ENCODE peak calls at places on chromosomes 4 and X, in seven cellular contexts. I is HepG2, W is H1, G is SK-N-SH, A is GM12892, O is K562, B is GM12878. L is an unnamed sample.

GRCh38 chrX:153551135-153551534 is 33.7 kb downstream of the ATP2B3 start:
- DNase-seq in I (no peak), W (no peak), G (no peak), A (no peak), O (no peak), B (no peak), L (no peak)

GRCh38 chrX:30865020-30865419 is 24.0 kb downstream of the TAB3 start:
- DNase-seq in I (peak), W (no peak), G (no peak), A (no peak), O (peak), B (no peak), L (no peak)

GRCh38 chrX:29397506-29397905 is 810.3 kb downstream of the IL1RAPL1 start:
- DNase-seq in I (no peak), W (no peak), G (no peak), A (no peak), O (no peak), B (no peak), L (no peak)

GRCh38 chr4:182843813-182844325 is 73.3 kb downstream of the DCTD start:
- DNase-seq in I (no peak), W (no peak), G (no peak), A (no peak), O (no peak), B (no peak), L (no peak)

GRCh38 chr4:5747746-5748365 is 36.9 kb downstream of the EVC start:
- DNase-seq in I (no peak), W (no peak), G (no peak), A (no peak), O (no peak), B (no peak), L (no peak)

GRCh38 chrX:96182366-96182765 is 502.3 kb upstream of the DIAPH2 start:
- DNase-seq in I (peak), W (no peak), G (peak), A (no peak), O (no peak), B (no peak), L (no peak)

GRCh38 chr4:172666711-172667368 is 501.8 kb upstream of the GALNT7 start:
- DNase-seq in I (no peak), W (no peak), G (no peak), A (no peak), O (no peak), B (no peak), L (no peak)

GRCh38 chr4:112288455-112288854 is 2.8 kb upstream of the TIFA start:
- DNase-seq in I (no peak), W (no peak), G (no peak), A (no peak), O (no peak), B (no peak), L (no peak)

GRCh38 chr4:153937289-153937688 is 148.4 kb upstream of the SFRP2 start:
- DNase-seq in I (no peak), W (no peak), G (no peak), A (no peak), O (no peak), B (no peak), L (no peak)

GRCh38 chrX:125203737-125204578 is 115.7 kb upstream of the TEX13C start:
- DNase-seq in I (no peak), W (no peak), G (peak), A (no peak), O (peak), B (no peak), L (no peak)

GRCh38 chr4:77201343-77201742 is 44.3 kb downstream of the CCNG2 start:
- DNase-seq in I (no peak), W (no peak), G (no peak), A (no peak), O (no peak), B (no peak), L (no peak)

GRCh38 chrX:135543924-135544323 is 23.5 kb downstream of the INTS6L start:
- DNase-seq in I (no peak), W (no peak), G (no peak), A (no peak), O (peak), B (no peak), L (no peak)

GRCh38 chrX:254630-255215 is 26.5 kb upstream of the PLCXD1 start:
- DNase-seq in I (no peak), W (no peak), G (no peak), A (no peak), O (no peak), B (no peak), L (no peak)

GRCh38 chrX:137549846-137550534 is 15.9 kb upstream of the ZIC3 start:
- DNase-seq in I (no peak), W (no peak), G (no peak), A (no peak), O (no peak), B (no peak), L (no peak)

GRCh38 chr4:40283968-40284367 is 51.2 kb upstream of the CHRNA9 start:
- DNase-seq in I (no peak), W (no peak), G (no peak), A (no peak), O (no peak), B (no peak), L (no peak)

GRCh38 chr4:38699112-38699511 is 35.1 kb downstream of the KLF3 start:
- DNase-seq in I (no peak), W (no peak), G (no peak), A (no peak), O (no peak), B (no peak), L (no peak)
- TF ChIP-seq TAF1 in I (no peak), W (no peak), G (no peak), A (no peak), O (no peak), B (no peak), L (no peak)

GRCh38 chrX:21657318-21658151 is 595 bp downstream of the KLHL34 start:
- DNase-seq in I (no peak), W (no peak), G (no peak), A (no peak), O (no peak), B (no peak), L (no peak)

GRCh38 chrX:21658152-21658737 is at the start of gene KLHL34:
- DNase-seq in I (no peak), W (no peak), G (peak), A (no peak), O (no peak), B (no peak), L (no peak)

GRCh38 chrX:21661316-21661715 is 3.2 kb upstream of the KLHL34 start:
- DNase-seq in I (no peak), W (no peak), G (no peak), A (no peak), O (no peak), B (no peak), L (no peak)

GRCh38 chrX:21658746-21659145 is 616 bp upstream of the KLHL34 start:
- DNase-seq in I (no peak), W (no peak), G (no peak), A (no peak), O (no peak), B (no peak), L (no peak)

DNA sequence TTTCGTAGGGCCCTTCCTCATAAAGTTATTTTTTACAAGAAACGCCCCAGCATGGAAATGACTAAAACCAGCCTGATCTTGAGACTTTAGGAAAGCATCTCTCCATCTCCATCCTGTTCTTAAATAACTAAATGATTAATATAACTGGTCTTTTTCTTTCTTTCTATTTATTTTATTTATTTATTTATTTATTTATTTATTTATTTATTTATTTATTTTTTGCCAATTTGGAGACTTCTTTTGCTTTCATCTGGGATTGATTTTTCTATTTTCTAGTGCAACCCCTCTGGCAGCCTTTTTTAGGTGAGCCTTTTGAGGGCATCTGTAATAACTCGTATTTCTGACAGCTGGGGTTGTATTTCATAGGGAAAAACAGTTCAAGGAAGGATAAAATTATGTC is 1.2 kb upstream of the KLHL34 start:
- DNase-seq in I (no peak), W (no peak), G (no peak), A (no peak), O (no peak), B (no peak), L (no peak)
- TF ChIP-seq TAF1 in I (no peak), W (no peak), G (no peak), A (no peak), O (no peak), B (no peak), L (no peak)

GRCh38 chr4:52425751-52426326 is 233.3 kb downstream of the USP46 start:
- DNase-seq in I (no peak), W (no peak), G (no peak), A (no peak), O (no peak), B (no peak), L (no peak)
- TF ChIP-seq TAF1 in I (no peak), W (no peak), G (no peak), A (no peak), O (no peak), B (no peak), L (no peak)

GRCh38 chr4:133600008-133600407 is 450.9 kb downstream of the PCDH10 start:
- DNase-seq in I (no peak), W (no peak), G (no peak), A (no peak), O (peak), B (no peak), L (no peak)
- TF ChIP-seq TAF1 in I (no peak), W (no peak), G (no peak), A (no peak), O (no peak), B (no peak), L (no peak)

GRCh38 chr4:10101559-10102192 is 14.9 kb downstream of the WDR1 start:
- DNase-seq in I (no peak), W (no peak), G (no peak), A (no peak), O (no peak), B (no peak), L (no peak)
- TF ChIP-seq TAF1 in I (no peak), W (no peak), G (no peak), A (no peak), O (no peak), B (no peak), L (no peak)

DNA sequence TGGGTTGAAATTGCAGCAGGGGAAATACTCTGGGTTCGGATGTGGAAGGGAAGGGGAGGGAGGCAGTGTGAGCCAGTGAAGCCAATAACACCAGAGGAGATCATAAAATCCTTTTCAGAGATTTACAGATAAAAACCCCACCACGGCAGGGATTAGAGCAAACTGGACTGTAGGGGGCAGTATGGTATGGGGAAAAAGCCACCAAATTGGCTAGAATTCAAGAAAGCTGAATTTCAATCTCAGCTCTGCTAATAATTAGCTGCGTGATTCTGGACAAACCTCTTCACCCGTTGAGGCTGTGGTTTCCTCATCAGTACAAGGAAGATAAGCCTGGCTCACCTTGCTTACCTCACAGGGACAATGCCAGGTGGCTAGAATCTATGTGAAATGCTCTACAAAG is 108.1 kb downstream of the ATG4A start:
- DNase-seq in I (peak), W (no peak), G (peak), A (no peak), O (peak), B (no peak), L (no peak)
- TF ChIP-seq TAF1 in I (no peak), W (no peak), G (no peak), A (no peak), O (no peak), B (no peak), L (no peak)

GRCh38 chrX:73127700-73128241 is 48.5 kb upstream of the PABPC1L2A start:
- DNase-seq in I (no peak), W (peak), G (no peak), A (no peak), O (no peak), B (no peak), L (no peak)
- TF ChIP-seq TAF1 in I (no peak), W (no peak), G (no peak), A (no peak), O (no peak), B (no peak), L (no peak)

GRCh38 chrX:70432936-70433847 is 10.1 kb downstream of the GDPD2 start:
- DNase-seq in I (no peak), W (no peak), G (no peak), A (no peak), O (no peak), B (no peak), L (no peak)

GRCh38 chrX:70433848-70434351 is 10.7 kb upstream of the DLG3 start:
- DNase-seq in I (peak), W (peak), G (peak), A (peak), O (peak), B (no peak), L (peak)

GRCh38 chrX:70436380-70436779 is 8.3 kb upstream of the DLG3 start:
- DNase-seq in I (no peak), W (no peak), G (peak), A (no peak), O (peak), B (no peak), L (no peak)

GRCh38 chrX:70434914-70435586 is 9.6 kb upstream of the DLG3 start:
- DNase-seq in I (no peak), W (no peak), G (no peak), A (no peak), O (no peak), B (no peak), L (no peak)

DNA sequence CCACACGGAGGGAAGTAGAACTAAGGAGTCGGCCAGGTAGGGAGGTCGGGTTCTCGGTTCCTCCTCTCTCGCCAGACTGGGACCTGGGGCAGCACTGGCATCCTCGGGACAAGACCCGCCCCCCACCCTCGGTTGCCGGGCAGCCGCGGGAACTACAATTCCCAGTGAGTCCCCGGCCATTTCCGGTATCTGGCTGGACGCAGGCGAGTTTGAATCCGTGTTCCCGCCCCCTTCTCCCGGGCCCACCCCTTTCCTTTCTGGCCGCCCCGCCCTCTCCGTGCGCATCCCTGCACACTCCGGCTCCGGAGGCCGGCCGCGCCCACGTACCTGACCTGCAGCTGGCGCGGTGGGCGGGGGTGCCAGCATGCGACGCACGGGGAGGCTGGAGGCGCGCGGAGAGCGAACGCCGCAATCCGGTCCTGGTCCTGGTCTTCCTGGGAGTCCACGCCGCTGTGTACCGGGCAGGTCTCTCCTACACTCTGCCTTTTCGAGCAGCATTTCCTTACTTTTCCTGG is 10.2 kb upstream of the DLG3 start:
- DNase-seq in I (peak), W (peak), G (peak), A (peak), O (peak), B (no peak), L (peak)
- TF ChIP-seq TAF1 in I (no peak), W (peak), G (no peak), A (no peak), O (no peak), B (no peak), L (no peak)